ENCODE peak calls at places on chromosomes 6 and 20, in four cellular contexts. U is HEK293T, J is WTC11, R is K562. F is an unnamed sample.

GRCh38 chr6:42423244-42423643 is 28.5 kb downstream of the TRERF1 start:
- DNase-seq in U (no peak), J (no peak), R (no peak), F (no peak)

GRCh38 chr20:12955611-12956010 is 53.2 kb upstream of the SPTLC3 start:
- DNase-seq in U (no peak), J (no peak), R (no peak), F (no peak)

GRCh38 chr20:37230200-37230599 is 31.4 kb downstream of the GHRH start:
- DNase-seq in U (no peak), J (no peak), R (no peak), F (no peak)

GRCh38 chr6:111027219-111027618 is 45.4 kb downstream of the RPF2 start:
- DNase-seq in U (no peak), J (no peak), R (no peak), F (no peak)

GRCh38 chr6:43268348-43268685 is 25.0 kb downstream of the TTBK1 start:
- DNase-seq in U (no peak), J (no peak), R (no peak), F (no peak)

GRCh38 chr20:33477386-33478234 is 12.3 kb upstream of the CBFA2T2 start:
- DNase-seq in U (no peak), J (peak; percentile 62), R (no peak), F (no peak)

GRCh38 chr20:10555865-10556308 is 117.9 kb downstream of the JAG1 start:
- DNase-seq in U (no peak), J (no peak), R (no peak), F (peak; percentile 91)

GRCh38 chr6:133697666-133698065 is 191.2 kb upstream of the TCF21 start:
- DNase-seq in U (no peak), J (no peak), R (no peak), F (no peak)

GRCh38 chr20:54029176-54029575 is 41.2 kb downstream of the BCAS1 start:
- DNase-seq in U (no peak), J (no peak), R (no peak), F (no peak)

GRCh38 chr6:23280445-23280844 is 711.1 kb downstream of the HDGFL1 start:
- DNase-seq in U (no peak), J (no peak), R (no peak), F (no peak)

GRCh38 chr6:37871616-37872384 is 52.3 kb downstream of the ZFAND3 start:
- DNase-seq in U (no peak), J (no peak), R (no peak), F (no peak)

GRCh38 chr20:48148916-48149672 is 363.8 kb upstream of the SULF2 start:
- DNase-seq in U (no peak), J (no peak), R (no peak), F (no peak)

GRCh38 chr20:2131366-2131765 is 29.7 kb downstream of the STK35 start:
- DNase-seq in U (no peak), J (no peak), R (no peak), F (no peak)

GRCh38 chr6:52027699-52028098 is 59.7 kb downstream of the PKHD1 start:
- DNase-seq in U (no peak), J (no peak), R (no peak), F (no peak)

GRCh38 chr6:42936398-42936797 is 7.1 kb downstream of the CNPY3 start:
- DNase-seq in U (no peak), J (no peak), R (no peak), F (no peak)

GRCh38 chr6:160004419-160005160 is 35.7 kb downstream of the IGF2R start:
- DNase-seq in U (no peak), J (no peak), R (no peak), F (no peak)

GRCh38 chr20:10217517-10218410 is 866 bp upstream of the SNAP25 start:
- DNase-seq in U (peak; percentile 22), J (peak; percentile 67), R (no peak), F (no peak)

GRCh38 chr20:25399038-25399430 is 8.4 kb upstream of the ABHD12 start:
- DNase-seq in U (peak; percentile 53), J (no peak), R (peak; percentile 23), F (peak; percentile 91)

GRCh38 chr6:145815351-145815772 is 767 bp upstream of the FBXO30 start:
- DNase-seq in U (peak; percentile 42), J (peak; percentile 29), R (peak; percentile 47), F (no peak)
- TF ChIP-seq ELF4 in U (no peak), J (no peak), R (no peak), F (no peak)

GRCh38 chr6:6825986-6826901 is 237.7 kb downstream of the LY86 start:
- DNase-seq in U (no peak), J (no peak), R (no peak), F (no peak)
- TF ChIP-seq ELF4 in U (no peak), J (no peak), R (no peak), F (no peak)

DNA sequence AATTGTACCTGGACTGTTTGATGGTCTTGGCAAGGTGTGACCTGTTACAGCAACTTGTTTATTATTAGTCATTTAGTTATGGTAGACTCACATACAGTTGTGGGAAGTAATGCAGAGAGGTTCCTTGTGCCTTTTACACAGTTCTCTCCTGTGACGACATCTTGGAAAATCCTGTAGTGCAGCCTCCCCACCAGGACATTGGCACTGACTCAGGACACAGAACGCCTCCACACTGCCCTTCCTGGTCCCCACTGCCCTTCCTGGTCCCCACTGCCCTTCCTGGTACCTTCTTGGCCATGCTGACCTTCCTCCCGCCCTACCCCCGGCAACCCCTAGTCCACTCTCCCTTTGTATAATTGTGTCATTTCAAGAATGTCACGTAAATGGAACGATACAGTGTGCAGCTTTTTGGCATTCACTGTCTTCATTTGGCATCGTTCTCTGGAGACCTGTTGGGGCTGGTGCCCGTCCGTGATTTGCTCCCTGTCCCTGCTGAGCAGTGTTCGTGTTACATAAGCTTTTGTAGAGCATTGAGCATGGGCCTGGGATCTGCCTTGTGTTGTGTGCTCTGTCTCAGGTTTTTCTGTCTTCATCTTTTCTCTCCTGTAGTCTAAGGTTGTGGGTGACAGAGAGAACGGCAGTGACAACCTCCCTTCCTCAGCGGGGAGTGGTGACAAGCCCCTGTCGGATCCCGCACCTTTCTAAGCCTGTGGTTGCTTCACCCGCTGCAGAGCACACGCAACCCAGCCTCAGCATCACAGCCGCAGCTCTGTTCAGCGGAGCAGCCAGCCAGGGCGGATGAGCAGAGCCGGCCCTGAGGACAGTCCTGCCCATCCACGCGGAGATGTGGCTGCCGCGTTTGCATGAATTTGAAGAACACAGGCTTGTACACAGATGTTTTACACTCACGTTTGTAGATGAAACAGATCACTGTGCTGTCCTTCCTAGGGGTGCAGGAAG is 5.4 kb upstream of the DNAJC5 start:
- DNase-seq in U (no peak), J (no peak), R (no peak), F (no peak)
- TF ChIP-seq ELF4 in U (no peak), J (no peak), R (no peak), F (no peak)

DNA sequence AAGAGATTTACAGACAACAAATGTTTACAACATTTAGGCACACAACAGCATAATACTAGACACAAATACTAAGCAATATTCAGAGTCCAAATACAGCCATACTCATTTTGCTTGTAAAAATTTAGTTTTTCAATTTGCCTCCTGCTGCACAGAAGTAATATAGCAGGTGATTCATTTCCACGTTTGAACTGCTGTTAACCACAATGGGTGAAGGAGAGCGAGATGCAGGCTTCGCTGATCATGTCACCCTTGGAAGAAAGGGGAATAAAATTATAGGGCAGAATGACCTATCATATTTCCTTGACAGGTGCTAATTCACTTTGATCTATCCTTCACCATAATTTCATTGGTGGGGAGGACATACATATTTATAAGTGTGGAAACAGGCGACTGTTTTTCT is 643.8 kb upstream of the AGPAT4 start:
- DNase-seq in U (no peak), J (no peak), R (no peak), F (no peak)
- TF ChIP-seq ELF4 in U (no peak), J (no peak), R (no peak), F (no peak)

GRCh38 chr20:15942130-15942529 is 631.1 kb downstream of the KIF16B start:
- DNase-seq in U (no peak), J (no peak), R (no peak), F (no peak)

GRCh38 chr20:15940127-15940526 is 633.1 kb downstream of the KIF16B start:
- DNase-seq in U (no peak), J (no peak), R (no peak), F (no peak)

GRCh38 chr20:15949391-15949790 is 623.9 kb downstream of the KIF16B start:
- DNase-seq in U (no peak), J (no peak), R (no peak), F (no peak)

GRCh38 chr20:15945301-15945700 is 627.9 kb downstream of the KIF16B start:
- DNase-seq in U (no peak), J (no peak), R (no peak), F (no peak)
- TF ChIP-seq ELF4 in U (no peak), J (no peak), R (no peak), F (no peak)

GRCh38 chr20:11935754-11936551 is 18.3 kb downstream of the BTBD3 start:
- DNase-seq in U (no peak), J (no peak), R (no peak), F (peak; percentile 17)
- TF ChIP-seq ELF4 in U (no peak), J (no peak), R (no peak), F (no peak)